ENCODE peak calls at places on chromosomes 12 and 14, in nine cellular contexts. S is WTC11, P is astrocyte of the spinal cord, D is HepG2, C is tibial artery, R is AG10803, Z is endothelial cell of umbilical vein, H is astrocyte of the cerebellum, L is HFF-Myc. F is an unnamed sample.
A peak's percentile ranks its signal among the peaks of the same experiment; 100 is the strongest.

GRCh38 chr14:39181693-39182047 is 6.6 kb downstream of the PNN start:
- DNase-seq in S (no peak), P (no peak), D (no peak), C (no peak), R (no peak), Z (no peak), H (no peak), L (no peak), F (no peak)

GRCh38 chr12:57892232-57892987 is 45.9 kb upstream of the CTDSP2 start:
- DNase-seq in S (no peak), P (no peak), D (no peak), C (no peak), R (no peak), Z (no peak), H (no peak), L (no peak), F (no peak)

GRCh38 chr12:100797246-100797645 is 2.7 kb downstream of the ANO4 start:
- DNase-seq in S (no peak), P (no peak), D (no peak), C (no peak), R (no peak), Z (no peak), H (no peak), L (no peak), F (no peak)

GRCh38 chr14:60303745-60304144 is 54.7 kb downstream of the PPM1A start:
- DNase-seq in S (no peak), P (no peak), D (no peak), C (no peak), R (peak; percentile 11), Z (no peak), H (no peak), L (no peak), F (no peak)

GRCh38 chr12:89993632-89994031 is 285.0 kb upstream of the ATP2B1 start:
- DNase-seq in S (no peak), P (no peak), D (no peak), C (no peak), R (no peak), Z (no peak), H (no peak), L (no peak), F (no peak)

GRCh38 chr14:72451081-72451972 is 442.6 kb downstream of the DPF3 start:
- DNase-seq in S (no peak), P (no peak), D (no peak), C (no peak), R (peak; percentile 7), Z (no peak), H (peak; percentile 16), L (no peak), F (no peak)

GRCh38 chr12:130131817-130132216 is 30.4 kb upstream of the FZD10 start:
- DNase-seq in S (no peak), P (no peak), D (no peak), C (no peak), R (no peak), Z (no peak), H (no peak), L (no peak), F (no peak)

GRCh38 chr12:124510301-124510970 is 57.0 kb downstream of the NCOR2 start:
- DNase-seq in S (peak; percentile 46), P (no peak), D (peak; percentile 42), C (no peak), R (no peak), Z (no peak), H (no peak), L (no peak), F (no peak)

GRCh38 chr14:101178184-101179072 is 274.9 kb upstream of the RTL1 start:
- DNase-seq in S (no peak), P (no peak), D (no peak), C (no peak), R (no peak), Z (no peak), H (no peak), L (no peak), F (no peak)

GRCh38 chr14:43898709-43899108 is 608.4 kb downstream of the FSCB start:
- DNase-seq in S (no peak), P (no peak), D (peak; percentile 16), C (no peak), R (no peak), Z (no peak), H (no peak), L (no peak), F (no peak)
- TF ChIP-seq CTCF in S (no peak), P (no peak), D (peak; percentile 55), C (no peak), R (no peak), Z (no peak), H (no peak), L (no peak), F (no peak)

DNA sequence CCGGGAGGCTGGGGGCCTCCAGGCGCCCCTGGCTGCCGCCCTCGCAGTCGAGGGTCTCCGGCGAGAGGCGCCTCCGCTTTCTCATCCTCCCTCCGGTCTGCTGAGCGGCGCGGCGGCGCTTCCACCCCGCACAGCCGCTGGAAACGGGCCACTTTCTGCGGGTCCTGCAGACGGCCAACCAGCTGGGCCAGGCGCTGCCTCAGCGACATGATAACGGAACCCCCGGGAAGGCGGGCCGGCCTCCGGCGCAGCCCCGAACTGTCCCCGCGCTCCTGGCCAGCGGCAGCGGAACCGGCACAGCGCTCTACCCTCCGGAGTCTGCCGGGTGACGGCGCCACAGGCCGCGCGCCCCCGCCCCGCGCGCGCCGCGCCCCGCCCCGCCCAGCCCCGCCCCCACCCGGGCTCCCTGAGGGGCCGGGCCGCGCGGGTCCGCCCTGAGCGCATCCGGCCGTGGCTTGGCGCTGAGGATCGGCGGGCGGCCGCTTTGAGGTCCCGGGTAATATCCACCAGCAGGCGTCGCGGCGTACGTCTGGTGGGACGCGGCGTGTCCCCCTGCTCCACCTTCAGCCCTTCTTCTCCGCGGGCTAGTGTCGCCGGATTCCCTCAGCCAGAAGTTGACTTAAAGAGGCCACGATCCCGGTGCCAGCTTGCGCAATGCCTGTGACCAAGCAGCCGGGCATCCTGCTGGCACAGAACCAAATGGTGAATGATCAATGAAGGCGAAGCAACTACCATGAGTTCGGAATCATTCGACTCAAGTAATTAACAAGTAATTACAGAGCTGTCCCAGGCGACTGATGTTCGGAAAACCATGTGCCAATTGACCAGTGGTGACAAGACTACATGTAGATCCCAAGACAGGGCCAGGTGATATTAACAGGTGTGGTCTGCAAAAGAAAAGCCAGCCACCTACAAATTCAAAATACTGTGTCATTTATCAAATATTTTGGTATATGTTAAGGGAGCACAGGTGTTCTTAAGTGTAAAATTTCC is at the start of gene SGPP1:
- DNase-seq in S (peak; percentile 72), P (peak; percentile 66), D (peak; percentile 65), C (peak; percentile 83), R (peak; percentile 82), Z (peak; percentile 71), H (no peak), L (peak; percentile 16), F (peak; percentile 62)
- TF ChIP-seq CTCF in S (no peak), P (peak; percentile 38), D (peak; percentile 76), C (peak; percentile 9), R (peak; percentile 24), Z (peak; percentile 52), H (peak; percentile 36), L (peak; percentile 31), F (peak; percentile 66)

GRCh38 chr12:75684678-75685620 is 173.5 kb upstream of the KRR1 start:
- DNase-seq in S (no peak), P (peak; percentile 92), D (no peak), C (no peak), R (peak; percentile 89), Z (no peak), H (no peak), L (no peak), F (peak; percentile 75)
- TF ChIP-seq CTCF in S (no peak), P (no peak), D (no peak), C (no peak), R (no peak), Z (no peak), H (no peak), L (no peak), F (no peak)

GRCh38 chr14:62497708-62498107 is 547.5 kb downstream of the KCNH5 start:
- DNase-seq in S (no peak), P (no peak), D (no peak), C (no peak), R (no peak), Z (no peak), H (no peak), L (no peak), F (no peak)
- TF ChIP-seq CTCF in S (no peak), P (no peak), D (no peak), C (no peak), R (no peak), Z (no peak), H (no peak), L (no peak), F (no peak)

DNA sequence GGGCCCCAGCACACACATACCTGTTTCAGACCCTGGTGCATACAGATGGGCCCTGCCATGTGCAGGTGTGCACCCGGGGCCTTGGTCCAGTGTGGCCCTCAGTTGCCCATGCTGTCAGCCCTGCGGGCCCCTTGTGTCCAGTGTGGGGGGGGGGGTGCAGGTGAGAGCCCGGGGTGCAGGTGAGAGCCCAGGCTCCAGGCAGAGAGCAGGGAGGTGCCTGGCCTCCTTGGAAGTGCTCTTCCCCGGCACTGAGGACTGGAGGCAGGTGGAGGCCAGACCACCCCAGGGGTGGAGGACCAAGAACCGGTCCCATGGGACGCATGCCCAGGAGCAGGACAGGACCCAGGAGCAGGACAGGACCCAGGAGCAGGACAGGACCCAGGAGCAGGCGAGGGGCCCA is 40.9 kb downstream of the FBRSL1 start:
- DNase-seq in S (no peak), P (no peak), D (no peak), C (no peak), R (no peak), Z (no peak), H (no peak), L (no peak), F (no peak)
- TF ChIP-seq CTCF in S (no peak), P (no peak), D (no peak), C (no peak), R (no peak), Z (no peak), H (no peak), L (no peak), F (no peak)

GRCh38 chr12:14108702-14109101 is 127.3 kb upstream of the GRIN2B start:
- DNase-seq in S (no peak), P (no peak), D (no peak), C (no peak), R (no peak), Z (no peak), H (no peak), L (no peak), F (no peak)

GRCh38 chr12:14113031-14113430 is 131.6 kb upstream of the GRIN2B start:
- DNase-seq in S (no peak), P (no peak), D (no peak), C (no peak), R (no peak), Z (no peak), H (no peak), L (no peak), F (no peak)

GRCh38 chr12:14111230-14111865 is 129.9 kb upstream of the GRIN2B start:
- DNase-seq in S (peak; percentile 42), P (no peak), D (peak; percentile 1), C (no peak), R (no peak), Z (no peak), H (no peak), L (no peak), F (no peak)
- TF ChIP-seq CTCF in S (peak; percentile 41), P (no peak), D (peak; percentile 52), C (no peak), R (no peak), Z (no peak), H (no peak), L (no peak), F (no peak)

DNA sequence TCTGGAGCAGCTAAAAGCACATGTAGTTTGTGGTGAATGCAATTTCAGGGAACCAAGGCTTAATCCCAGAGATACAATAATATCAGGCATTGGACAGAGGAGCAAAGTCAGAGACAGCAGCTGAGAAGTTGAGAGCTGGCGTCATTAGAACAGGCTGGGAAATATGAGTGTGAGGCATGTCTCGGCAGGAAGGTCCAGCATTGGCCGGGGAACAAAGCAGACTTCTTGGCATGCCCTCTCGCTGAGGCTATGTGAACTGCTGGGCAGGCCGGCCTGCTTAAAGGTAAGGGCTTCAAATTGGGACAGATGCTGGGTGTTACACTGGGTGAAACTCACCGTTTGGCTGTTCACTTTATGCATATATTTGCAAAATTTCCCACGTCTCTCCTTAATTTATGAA is 125.4 kb downstream of the CAND1 start:
- DNase-seq in S (no peak), P (peak; percentile 83), D (no peak), C (peak; percentile 74), R (peak; percentile 63), Z (peak; percentile 9), H (peak; percentile 70), L (no peak), F (no peak)
- TF ChIP-seq CTCF in S (no peak), P (peak; percentile 51), D (no peak), C (peak; percentile 38), R (peak; percentile 30), Z (no peak), H (peak; percentile 40), L (no peak), F (no peak)

F was measured in HFFc6.